ENCODE peak calls at places on chromosomes 5 and 9, in seven cellular contexts. Y is SK-N-SH, I is K562, M is GM12878, K is HCT116, J is HepG2, U is H1. L is an unnamed sample.

GRCh38 chr9:107348836-107349235 is 65.8 kb downstream of the RAD23B start:
- DNase-seq in I (no peak), J (no peak), K (no peak), U (no peak), Y (no peak), M (no peak), L (no peak)

GRCh38 chr5:97181856-97182545 is 1.0 kb downstream of the RIOK2 start:
- DNase-seq in M (no peak), K (no peak), U (no peak), J (no peak), I (peak), Y (no peak), L (no peak)

GRCh38 chr5:90191352-90192045 is 218.1 kb downstream of the CETN3 start:
- DNase-seq in J (no peak), Y (peak), K (no peak), U (no peak), I (no peak), M (no peak), L (no peak)

GRCh38 chr9:134031783-134032182 is 6.5 kb downstream of the BRD3OS start:
- DNase-seq in Y (no peak), J (no peak), I (no peak), U (no peak), M (no peak), K (no peak), L (no peak)

GRCh38 chr5:116573617-116574431 is 799 bp downstream of the SEMA6A start:
- DNase-seq in I (no peak), J (no peak), Y (peak), M (no peak), U (no peak), K (no peak), L (no peak)

GRCh38 chr9:121240394-121241145 is 27.4 kb upstream of the GSN start:
- DNase-seq in Y (no peak), U (no peak), M (no peak), J (no peak), I (no peak), K (no peak), L (no peak)

GRCh38 chr5:125412561-125413535 is 666.4 kb upstream of the ZNF608 start:
- DNase-seq in U (peak), Y (peak), I (no peak), J (peak), K (no peak), M (no peak), L (no peak)

GRCh38 chr5:73534001-73534547 is 31.4 kb downstream of the ANKRA2 start:
- DNase-seq in I (no peak), U (no peak), Y (no peak), K (no peak), J (no peak), M (no peak), L (no peak)

GRCh38 chr5:9477537-9477936 is 68.3 kb downstream of the SEMA5A start:
- DNase-seq in K (no peak), I (no peak), M (no peak), J (no peak), U (no peak), Y (no peak), L (no peak)

GRCh38 chr5:1914471-1914870 is 31.7 kb upstream of the IRX4 start:
- DNase-seq in J (no peak), M (no peak), I (no peak), K (no peak), U (no peak), Y (no peak), L (no peak)

GRCh38 chr9:95138474-95138873 is 179.0 kb downstream of the FANCC start:
- DNase-seq in U (no peak), M (no peak), K (no peak), I (no peak), J (no peak), Y (peak), L (no peak)
- TF ChIP-seq SIN3A in U (no peak), M (no peak), K (no peak), I (no peak), J (no peak), Y (no peak), L (no peak)

GRCh38 chr5:180138976-180139730 is 67.6 kb upstream of the RNF130 start:
- DNase-seq in Y (no peak), J (no peak), M (no peak), I (no peak), K (no peak), U (peak), L (no peak)
- TF ChIP-seq SIN3A in Y (no peak), J (no peak), M (no peak), I (no peak), K (no peak), U (no peak), L (no peak)

GRCh38 chr9:70438341-70438924 is 24.0 kb upstream of the KLF9 start:
- DNase-seq in K (peak), Y (no peak), M (no peak), U (no peak), J (peak), I (peak), L (no peak)

GRCh38 chr9:70439991-70440706 is 25.7 kb upstream of the KLF9 start:
- DNase-seq in K (no peak), U (no peak), M (no peak), I (no peak), J (no peak), Y (no peak), L (no peak)

GRCh38 chr9:70441622-70442021 is 27.2 kb upstream of the KLF9 start:
- DNase-seq in U (no peak), I (no peak), K (no peak), Y (no peak), M (no peak), J (peak), L (no peak)

DNA sequence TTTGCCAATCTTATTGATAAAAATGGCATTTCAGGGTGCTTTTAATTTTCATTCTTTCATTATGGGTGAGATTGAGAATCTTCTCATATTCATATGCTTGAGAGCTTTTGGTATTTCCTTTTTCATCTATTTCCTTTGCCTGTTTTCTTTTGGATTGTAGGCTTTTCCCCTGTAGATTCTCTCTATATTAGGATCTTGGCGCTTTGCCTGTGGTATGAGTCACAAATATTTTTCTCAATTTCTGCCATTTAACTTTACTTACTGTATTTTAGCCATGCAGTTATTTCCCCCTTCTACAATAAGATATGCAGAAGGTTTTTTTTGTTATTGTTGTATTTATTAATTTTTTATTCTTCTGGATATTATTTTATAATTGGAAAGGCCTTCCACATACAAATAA is 21.5 kb upstream of the KLF9 start:
- DNase-seq in Y (no peak), K (no peak), U (no peak), I (no peak), J (no peak), M (no peak), L (no peak)
- TF ChIP-seq SIN3A in Y (no peak), K (no peak), U (no peak), I (no peak), J (no peak), M (no peak), L (no peak)

DNA sequence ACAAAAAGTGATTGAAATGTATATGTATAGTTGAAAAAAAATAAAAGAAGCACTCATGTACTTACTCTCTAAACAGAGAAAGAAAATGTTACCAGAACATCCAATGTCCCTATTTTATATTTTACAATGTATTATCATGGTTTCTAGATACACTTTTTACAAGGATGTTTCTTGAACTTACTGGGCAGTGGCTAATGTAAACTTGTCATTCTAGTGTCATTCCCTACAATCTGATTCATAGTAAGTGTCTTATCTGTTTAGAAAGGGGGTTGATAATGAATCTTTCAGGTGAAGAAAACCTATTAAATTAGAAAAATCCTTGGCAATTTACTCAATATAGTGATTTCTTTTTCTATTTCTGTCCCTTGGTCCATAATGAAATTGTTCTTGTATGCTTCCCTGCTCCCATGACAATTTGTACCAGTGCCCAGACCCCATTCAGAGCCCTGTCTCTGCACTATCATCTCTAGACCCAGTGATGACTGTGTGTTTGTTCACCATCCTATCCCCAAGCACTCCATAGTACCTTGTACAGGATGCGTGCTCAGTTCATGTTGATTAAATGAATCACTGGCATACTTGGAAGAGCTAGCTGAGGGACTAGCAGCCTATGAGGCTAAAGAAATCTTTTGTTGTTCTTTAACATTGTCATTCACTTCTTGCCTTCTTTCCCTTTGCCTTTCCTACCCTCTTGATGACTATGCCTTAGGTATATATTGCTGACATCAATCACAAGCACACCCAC is 101.2 kb downstream of the HMHB1 start:
- DNase-seq in Y (no peak), K (no peak), M (no peak), I (no peak), U (no peak), J (peak), L (peak)
- TF ChIP-seq SIN3A in Y (no peak), K (no peak), M (no peak), I (no peak), U (no peak), J (no peak), L (no peak)

GRCh38 chr9:115882911-115883310 is 270.7 kb upstream of the PAPPA start:
- DNase-seq in J (no peak), Y (no peak), M (no peak), I (no peak), U (no peak), K (no peak), L (no peak)
- TF ChIP-seq SIN3A in J (no peak), Y (no peak), M (no peak), I (no peak), U (no peak), K (no peak), L (no peak)